ENCODE peak calls at places on chromosomes 1 and 21, in seven cellular contexts. F is ascending aorta, Z is left ventricle myocardium inferior, W is uterus, O is HFF-Myc, J is colonic mucosa, K is AG10803. I is an unnamed sample.

GRCh38 chr1:14522331-14523241 is 75.9 kb upstream of the KAZN start:
- DNase-seq in F (no peak), Z (peak; percentile 33), W (peak; percentile 69), O (peak; percentile 27), J (no peak), K (peak; percentile 85), I (peak; percentile 74)

GRCh38 chr1:169364948-169365347 is 2.6 kb downstream of the NME7 start:
- DNase-seq in F (no peak), Z (no peak), W (no peak), O (no peak), J (no peak), K (no peak), I (no peak)

GRCh38 chr1:177384461-177384860 is 213.7 kb downstream of the BRINP2 start:
- DNase-seq in F (no peak), Z (no peak), W (no peak), O (no peak), J (no peak), K (peak; percentile 58), I (no peak)

GRCh38 chr1:226135709-226136108 is 50.8 kb downstream of the ACBD3 start:
- DNase-seq in F (no peak), Z (no peak), W (no peak), O (no peak), J (no peak), K (no peak), I (no peak)

GRCh38 chr1:166086113-166086908 is 80.5 kb downstream of the FAM78B start:
- DNase-seq in F (no peak), Z (no peak), W (no peak), O (no peak), J (no peak), K (no peak), I (no peak)

GRCh38 chr21:26884436-26884835 is 39.2 kb upstream of the ADAMTS1 start:
- DNase-seq in F (no peak), Z (no peak), W (no peak), O (no peak), J (no peak), K (no peak), I (no peak)

GRCh38 chr1:15866696-15867687 is 19.5 kb downstream of the SPEN start:
- DNase-seq in F (no peak), Z (no peak), W (no peak), O (no peak), J (no peak), K (peak; percentile 55), I (no peak)

GRCh38 chr1:32215629-32216505 is 6.3 kb downstream of the TMEM234 start:
- DNase-seq in F (no peak), Z (peak; percentile 29), W (peak; percentile 41), O (no peak), J (peak; percentile 83), K (peak; percentile 64), I (no peak)

GRCh38 chr1:44848456-44849181 is 5.6 kb upstream of the PTCH2 start:
- DNase-seq in F (no peak), Z (no peak), W (no peak), O (no peak), J (no peak), K (no peak), I (no peak)

GRCh38 chr1:233627823-233628222 is 13.9 kb downstream of the KCNK1 start:
- DNase-seq in F (no peak), Z (no peak), W (no peak), O (no peak), J (no peak), K (no peak), I (no peak)

DNA sequence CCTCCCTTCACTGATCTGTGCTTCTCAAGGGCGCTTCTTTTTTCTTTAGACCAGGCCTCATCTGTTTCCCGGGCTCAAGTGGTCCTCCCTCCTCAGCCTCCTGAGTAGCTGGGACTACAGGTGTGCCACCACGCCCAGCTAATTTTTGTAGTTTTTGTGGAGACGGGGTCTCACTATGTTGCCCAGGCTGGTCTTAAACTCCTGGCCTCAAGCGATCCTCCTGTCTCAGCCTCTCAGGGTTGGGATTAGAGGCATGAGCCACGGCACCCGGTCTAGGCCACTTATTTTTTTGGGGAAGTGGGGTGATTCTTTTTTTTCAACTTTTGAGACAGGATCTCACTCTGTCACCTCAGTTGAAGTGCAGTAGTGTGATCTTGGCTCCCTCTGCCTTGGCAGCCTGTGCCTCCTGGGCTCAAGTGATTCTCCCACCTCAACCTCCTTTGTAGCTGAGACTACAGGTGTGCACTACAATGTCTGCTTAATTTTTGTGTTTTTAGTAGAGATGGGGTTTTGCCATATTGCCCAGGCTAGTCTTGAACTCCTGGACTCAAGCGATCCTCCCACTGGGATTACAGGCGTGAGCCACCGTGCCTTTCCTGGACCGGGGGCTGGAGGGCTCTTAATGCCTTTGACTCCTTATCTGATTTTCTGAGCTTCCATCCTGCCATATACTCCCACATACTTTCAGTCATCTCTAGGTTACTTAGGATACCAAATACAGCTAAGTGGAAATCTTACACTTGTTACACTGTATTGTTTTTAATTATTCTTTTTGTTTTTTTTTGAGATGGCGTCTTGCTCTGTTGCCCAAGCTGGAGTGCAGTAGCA is 18.9 kb downstream of the MFAP2 start:
- DNase-seq in F (no peak), Z (no peak), W (no peak), O (no peak), J (no peak), K (no peak), I (no peak)
- H3K4me3 ChIP-seq in F (peak overlapping the region; percentile 58), Z (peak overlapping the region; percentile 62), W (peak overlapping the region; percentile 35), O (peak overlapping the region; percentile 15), J (peak overlapping the region; percentile 40), K (peak overlapping the region; percentile 56), I (peak overlapping the region; percentile 36)

GRCh38 chr1:35558374-35559316 is 1.0 kb downstream of the NCDN start:
- DNase-seq in F (no peak), Z (no peak), W (no peak), O (no peak), J (no peak), K (no peak), I (no peak)
- TF ChIP-seq CTCF in F (no peak), Z (no peak), W (no peak), O (no peak), J (no peak), K (no peak), I (no peak)

GRCh38 chr1:53063744-53064515 is 1.9 kb downstream of the PODN start:
- DNase-seq in F (no peak), Z (peak; percentile 11), W (no peak), O (no peak), J (no peak), K (no peak), I (no peak)
- H3K4me3 ChIP-seq in F (peak overlapping the region; percentile 93), Z (peak overlapping the region; percentile 77), W (peak overlapping the region; percentile 90), O (no peak overlapping the region), J (no peak overlapping the region), K (peak overlapping the region; percentile 77), I (no peak overlapping the region)

DNA sequence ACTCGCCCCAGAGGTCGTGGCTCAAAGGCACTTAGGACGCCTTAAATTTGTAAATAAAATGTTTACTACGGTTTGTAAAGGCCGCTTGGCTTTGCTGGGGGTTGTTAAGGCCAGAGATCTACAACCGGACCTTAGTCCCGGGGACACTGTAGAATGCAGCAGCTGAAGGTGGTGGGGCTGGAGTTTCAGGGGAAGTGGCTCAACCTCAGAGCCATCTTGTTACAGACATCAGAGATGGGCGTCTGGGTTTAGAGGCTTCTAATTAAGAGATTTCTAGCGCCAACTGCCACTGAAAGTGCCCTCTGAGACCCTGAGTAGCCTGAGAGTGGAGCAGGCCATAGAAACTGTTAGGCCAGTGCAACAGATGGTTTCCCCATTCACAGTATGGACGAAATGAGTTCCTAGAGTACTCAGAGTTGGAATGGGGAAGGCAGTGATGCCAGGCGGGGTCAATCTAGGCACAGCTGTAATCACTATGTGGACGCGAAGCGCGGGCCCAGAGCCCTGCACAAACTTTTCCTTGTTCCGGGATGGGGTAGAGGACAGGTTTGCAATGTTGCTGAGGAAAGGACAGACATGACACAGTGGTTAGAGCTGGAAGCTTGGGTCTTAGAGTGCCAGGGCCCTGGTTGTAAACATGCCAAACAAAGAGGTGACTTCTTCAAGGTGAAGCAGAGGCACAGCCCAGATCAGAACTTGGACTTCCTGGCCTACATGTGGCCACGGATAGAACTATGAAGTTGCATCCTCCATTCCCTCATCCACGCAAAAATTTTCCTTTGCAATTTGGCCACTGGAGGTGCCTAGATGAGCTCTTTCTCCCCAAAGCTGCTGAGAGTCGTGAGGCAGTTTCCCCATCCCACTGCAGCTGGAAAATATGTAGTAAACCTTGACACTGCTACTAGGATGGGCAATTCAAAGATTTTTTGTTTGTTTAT is 6.0 kb downstream of the HLX start:
- DNase-seq in F (no peak), Z (no peak), W (no peak), O (no peak), J (no peak), K (no peak), I (no peak)
- TF ChIP-seq CTCF in F (no peak), Z (no peak), W (no peak), O (no peak), J (no peak), K (no peak), I (no peak)

GRCh38 chr1:60715970-60716369 is 366.4 kb upstream of the NFIA start:
- DNase-seq in F (no peak), Z (no peak), W (no peak), O (no peak), J (no peak), K (no peak), I (no peak)
- H3K4me3 ChIP-seq in F (no peak overlapping the region), Z (no peak overlapping the region), W (no peak overlapping the region), O (no peak overlapping the region), J (no peak overlapping the region), K (no peak overlapping the region), I (no peak overlapping the region)

DNA sequence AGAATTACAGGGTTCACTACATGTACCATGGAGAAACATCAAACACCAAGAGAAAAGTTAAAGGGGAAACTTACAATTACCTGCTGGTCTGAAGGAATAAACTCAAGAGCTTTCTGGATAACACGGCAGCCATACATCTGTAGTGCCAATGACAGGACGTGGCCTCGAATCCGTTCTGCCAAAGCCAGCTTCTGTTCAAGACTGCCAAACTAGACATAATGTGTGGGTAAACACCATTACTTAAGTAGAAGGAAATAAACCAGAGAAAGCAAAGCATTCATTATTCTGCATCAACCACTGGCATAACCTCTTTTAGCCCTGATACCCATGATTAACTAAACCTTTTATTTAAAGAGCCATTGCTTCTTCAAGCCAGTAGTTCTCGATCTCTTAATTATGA is 41.5 kb upstream of the SDC3 start:
- DNase-seq in F (no peak), Z (no peak), W (no peak), O (no peak), J (no peak), K (no peak), I (no peak)
- TF ChIP-seq CTCF in F (no peak), Z (no peak), W (no peak), O (no peak), J (no peak), K (no peak), I (no peak)

GRCh38 chr1:98044071-98044697 is 123.3 kb upstream of the DPYD start:
- DNase-seq in F (no peak), Z (no peak), W (no peak), O (no peak), J (no peak), K (peak; percentile 17), I (no peak)
- H3K4me3 ChIP-seq in F (no peak overlapping the region), Z (no peak overlapping the region), W (no peak overlapping the region), O (no peak overlapping the region), J (no peak overlapping the region), K (peak overlapping the region; percentile 83), I (peak overlapping the region; percentile 71)

I was measured in AG09309.